ENCODE peak calls at places on chromosome 5, in ten cellular contexts. K, F, Z, M, R, H, A, B, I and O are unnamed samples.

GRCh38 chr5:4984461-4984860 is 155.7 kb upstream of the ADAMTS16 start:
- DNase-seq in K (no peak), F (no peak), Z (no peak), M (no peak), R (no peak), H (no peak), A (no peak), B (no peak), I (no peak), O (no peak)

GRCh38 chr5:8184455-8185063 is 315.6 kb downstream of the MTRR start:
- DNase-seq in K (no peak), F (peak; percentile 7), Z (peak; percentile 72), M (peak; percentile 10), R (peak; percentile 61), H (peak; percentile 45), A (no peak), B (peak; percentile 53), I (no peak), O (peak; percentile 49)

GRCh38 chr5:10626473-10627013 is 62.7 kb downstream of the ANKRD33B start:
- DNase-seq in K (no peak), F (no peak), Z (no peak), M (no peak), R (no peak), H (no peak), A (no peak), B (no peak), I (no peak), O (no peak)

GRCh38 chr5:139788294-139788875 is 7.2 kb upstream of the PSD2 start:
- DNase-seq in K (no peak), F (no peak), Z (no peak), M (no peak), R (no peak), H (no peak), A (no peak), B (peak; percentile 17), I (no peak), O (no peak)

GRCh38 chr5:32810812-32811211 is 99.7 kb downstream of the NPR3 start:
- DNase-seq in K (no peak), F (no peak), Z (no peak), M (no peak), R (no peak), H (no peak), A (peak; percentile 74), B (no peak), I (peak; percentile 77), O (peak; percentile 51)

GRCh38 chr5:11792621-11793020 is 111.6 kb downstream of the CTNND2 start:
- DNase-seq in K (no peak), F (no peak), Z (no peak), M (no peak), R (no peak), H (no peak), A (no peak), B (no peak), I (no peak), O (no peak)

GRCh38 chr5:116640236-116640635 is 65.6 kb upstream of the SEMA6A start:
- DNase-seq in K (no peak), F (no peak), Z (no peak), M (no peak), R (no peak), H (no peak), A (no peak), B (no peak), I (no peak), O (no peak)

GRCh38 chr5:79689541-79690466 is at the start of gene CMYA5:
- DNase-seq in K (peak; percentile 78), F (no peak), Z (no peak), M (no peak), R (no peak), H (no peak), A (peak; percentile 35), B (peak; percentile 30), I (no peak), O (no peak)

GRCh38 chr5:172505840-172506638 is 51.7 kb upstream of the SH3PXD2B start:
- DNase-seq in K (no peak), F (no peak), Z (peak; percentile 33), M (no peak), R (no peak), H (no peak), A (no peak), B (no peak), I (no peak), O (no peak)

GRCh38 chr5:53366245-53366644 is 114.2 kb upstream of the FST start:
- DNase-seq in K (no peak), F (no peak), Z (no peak), M (no peak), R (no peak), H (no peak), A (no peak), B (no peak), I (no peak), O (no peak)

GRCh38 chr5:179296150-179296821 is 49.0 kb downstream of the ADAMTS2 start:
- DNase-seq in K (peak; percentile 51), F (no peak), Z (peak; percentile 38), M (no peak), R (no peak), H (no peak), A (no peak), B (no peak), I (no peak), O (no peak)

GRCh38 chr5:160311491-160312138 is 749 bp downstream of the CCNJL start:
- DNase-seq in K (peak; percentile 80), F (no peak), Z (no peak), M (no peak), R (no peak), H (peak; percentile 4), A (no peak), B (peak; percentile 26), I (no peak), O (peak; percentile 8)

GRCh38 chr5:148336704-148337435 is 1.5 kb downstream of the SPINK9 start:
- DNase-seq in K (no peak), F (no peak), Z (no peak), M (no peak), R (peak; percentile 69), H (no peak), A (no peak), B (no peak), I (no peak), O (no peak)

GRCh38 chr5:132283423-132284043 is 10.7 kb upstream of the SLC22A4 start:
- DNase-seq in K (peak; percentile 53), F (no peak), Z (no peak), M (no peak), R (peak; percentile 23), H (peak; percentile 40), A (no peak), B (no peak), I (no peak), O (peak; percentile 71)

GRCh38 chr5:157955541-157956172 is 96.7 kb upstream of the CLINT1 start:
- DNase-seq in K (no peak), F (no peak), Z (no peak), M (no peak), R (no peak), H (no peak), A (no peak), B (no peak), I (no peak), O (no peak)

GRCh38 chr5:28576022-28576421 is 1537.6 kb upstream of the CDH9 start:
- DNase-seq in K (no peak), F (no peak), Z (no peak), M (no peak), R (peak; percentile 48), H (peak; percentile 0), A (no peak), B (no peak), I (no peak), O (no peak)

GRCh38 chr5:116084231-116084630 is 594 bp upstream of the COMMD10 start:
- DNase-seq in K (no peak), F (peak; percentile 44), Z (no peak), M (peak; percentile 4), R (peak; percentile 20), H (peak; percentile 34), A (peak; percentile 19), B (no peak), I (no peak), O (peak; percentile 23)

GRCh38 chr5:12951846-12952245 is 992.6 kb downstream of the DNAH5 start:
- DNase-seq in K (no peak), F (no peak), Z (no peak), M (no peak), R (no peak), H (no peak), A (no peak), B (no peak), I (no peak), O (no peak)

GRCh38 chr5:80738466-80738865 is 83.7 kb upstream of the DHFR start:
- DNase-seq in K (no peak), F (no peak), Z (no peak), M (no peak), R (peak; percentile 32), H (no peak), A (no peak), B (no peak), I (no peak), O (no peak)

GRCh38 chr5:179865471-179866240 is 7.0 kb upstream of the MRNIP start:
- DNase-seq in K (no peak), F (no peak), Z (no peak), M (no peak), R (no peak), H (no peak), A (no peak), B (no peak), I (no peak), O (no peak)

GRCh38 chr5:35066260-35066795 is 18.6 kb upstream of the AGXT2 start:
- DNase-seq in K (no peak), F (no peak), Z (no peak), M (no peak), R (peak; percentile 14), H (peak; percentile 3), A (no peak), B (no peak), I (no peak), O (no peak)

GRCh38 chr5:37580106-37580505 is 201.0 kb downstream of the WDR70 start:
- DNase-seq in K (no peak), F (no peak), Z (no peak), M (no peak), R (no peak), H (no peak), A (no peak), B (no peak), I (no peak), O (no peak)

GRCh38 chr5:41527201-41527779 is 16.9 kb upstream of the PLCXD3 start:
- DNase-seq in K (no peak), F (no peak), Z (no peak), M (no peak), R (peak; percentile 97), H (peak; percentile 8), A (peak; percentile 70), B (no peak), I (peak; percentile 40), O (peak; percentile 88)

GRCh38 chr5:142866563-142867275 is 96.5 kb downstream of the ARHGAP26 start:
- DNase-seq in K (no peak), F (peak; percentile 71), Z (peak; percentile 70), M (no peak), R (peak; percentile 96), H (peak; percentile 73), A (no peak), B (peak; percentile 12), I (peak; percentile 29), O (no peak)

GRCh38 chr5:83927140-83927733 is 206.6 kb upstream of the HAPLN1 start:
- DNase-seq in K (peak; percentile 37), F (no peak), Z (peak; percentile 64), M (peak; percentile 4), R (peak; percentile 81), H (peak; percentile 61), A (no peak), B (peak; percentile 85), I (peak; percentile 17), O (peak; percentile 52)

GRCh38 chr5:132016721-132017250 is 5.3 kb upstream of the ACSL6 start:
- DNase-seq in K (no peak), F (no peak), Z (peak; percentile 58), M (no peak), R (no peak), H (no peak), A (no peak), B (no peak), I (no peak), O (no peak)

GRCh38 chr5:57779383-57780223 is 297.0 kb upstream of the ACTBL2 start:
- DNase-seq in K (no peak), F (peak; percentile 10), Z (no peak), M (no peak), R (peak; percentile 80), H (peak; percentile 56), A (peak; percentile 62), B (peak; percentile 36), I (peak; percentile 63), O (peak; percentile 53)

GRCh38 chr5:106154280-106154716 is 1516.4 kb downstream of the EFNA5 start:
- DNase-seq in K (peak; percentile 62), F (no peak), Z (no peak), M (no peak), R (no peak), H (no peak), A (no peak), B (no peak), I (no peak), O (no peak)